ENCODE peak calls at places on chromosomes 13 and 19, in five cellular contexts. W is frontal cortex; G is OCI-LY7; B is GM03348; O is effector CD4-positive, alpha-beta T cell. N is an unnamed sample.

GRCh38 chr13:94323746-94324408 is 155.6 kb downstream of the DCT start:
- DNase-seq in W (no peak), G (peak; percentile 32), B (no peak), O (peak; percentile 19), N (peak; percentile 77)

GRCh38 chr19:2650515-2650914 is 52.0 kb downstream of the GNG7 start:
- DNase-seq in W (no peak), G (no peak), B (no peak), O (no peak), N (no peak)

GRCh38 chr13:113366031-113366588 is 2.2 kb upstream of the GRTP1 start:
- DNase-seq in W (no peak), G (no peak), B (no peak), O (no peak), N (no peak)

GRCh38 chr19:58275564-58275963 is 3.2 kb upstream of the ZNF8 start:
- DNase-seq in W (no peak), G (no peak), B (no peak), O (no peak), N (no peak)

GRCh38 chr19:2756921-2757881 is 17.4 kb upstream of the SLC39A3 start:
- DNase-seq in W (no peak), G (no peak), B (no peak), O (no peak), N (no peak)

GRCh38 chr13:108182652-108183051 is 32.7 kb downstream of the LIG4 start:
- DNase-seq in W (no peak), G (no peak), B (no peak), O (no peak), N (no peak)

GRCh38 chr13:46369506-46370268 is 17.4 kb downstream of the RUBCNL start:
- DNase-seq in W (no peak), G (peak; percentile 57), B (peak; percentile 79), O (no peak), N (no peak)

GRCh38 chr13:70829748-70830147 is 721.5 kb upstream of the KLHL1 start:
- DNase-seq in W (no peak), G (no peak), B (no peak), O (no peak), N (no peak)

GRCh38 chr13:111414341-111414740 is 93.9 kb downstream of the TEX29 start:
- DNase-seq in W (no peak), G (no peak), B (no peak), O (no peak), N (no peak)

GRCh38 chr13:98409281-98409680 is 167.6 kb downstream of the STK24 start:
- DNase-seq in W (no peak), G (no peak), B (no peak), O (no peak), N (no peak)

GRCh38 chr13:101289764-101290163 is 126.5 kb downstream of the NALCN start:
- DNase-seq in W (no peak), G (peak; percentile 0), B (peak; percentile 18), O (no peak), N (no peak)

GRCh38 chr19:49528211-49528771 is 488 bp downstream of the RCN3 start:
- DNase-seq in W (no peak), G (no peak), B (peak; percentile 86), O (no peak), N (no peak)

GRCh38 chr19:14031719-14032480 is at the start of gene IL27RA:
- DNase-seq in W (no peak), G (peak; percentile 85), B (peak; percentile 58), O (peak; percentile 73), N (peak; percentile 85)

GRCh38 chr13:107568181-107568580 is 647.2 kb downstream of the LIG4 start:
- DNase-seq in W (no peak), G (no peak), B (no peak), O (no peak), N (no peak)

GRCh38 chr19:39448271-39448670 is 2.9 kb downstream of the SUPT5H start:
- DNase-seq in W (no peak), G (peak; percentile 76), B (peak; percentile 51), O (no peak), N (no peak)

GRCh38 chr19:21202865-21203494 is 61.1 kb downstream of the ZNF431 start:
- DNase-seq in W (peak; percentile 6), G (peak; percentile 68), B (peak; percentile 49), O (peak; percentile 5), N (peak; percentile 50)

GRCh38 chr13:98295371-98295770 is 118.3 kb upstream of the RNF113B start:
- DNase-seq in W (no peak), G (no peak), B (no peak), O (no peak), N (no peak)

GRCh38 chr13:26558074-26558805 is 757 bp downstream of the WASF3 start:
- DNase-seq in W (no peak), G (no peak), B (peak; percentile 50), O (no peak), N (no peak)

GRCh38 chr19:46427518-46427917 is 1.2 kb downstream of the PNMA8C start:
- DNase-seq in W (no peak), G (no peak), B (no peak), O (no peak), N (no peak)

N was measured in CD4-positive, CD25-positive, alpha-beta regulatory T cell.